ENCODE peak calls at places on chromosome 10, in ten cellular contexts. One of them, this sample, is unnamed.

GRCh38 chr10:69334258-69335062 is 56.2 kb downstream of the HK1 start:
- DNase-seq in vagina: no peak
- DNase-seq in right atrium auricular region: no peak
- DNase-seq in sigmoid colon: no peak
- DNase-seq in tibial nerve: no peak
- DNase-seq in pancreas: no peak
- DNase-seq in tibial artery: no peak
- DNase-seq in lower lobe of right lung: no peak
- DNase-seq in uterus: no peak
- DNase-seq in small intestine: no peak
- DNase-seq in this sample: no peak

GRCh38 chr10:84337199-84337598 is 8.8 kb downstream of the CCSER2 start:
- DNase-seq in uterus: no peak
- DNase-seq in lower lobe of right lung: no peak
- DNase-seq in right atrium auricular region: no peak
- DNase-seq in pancreas: no peak
- DNase-seq in vagina: no peak
- DNase-seq in sigmoid colon: no peak
- DNase-seq in small intestine: no peak
- DNase-seq in tibial nerve: no peak
- DNase-seq in tibial artery: no peak
- DNase-seq in this sample: no peak

GRCh38 chr10:103765981-103766380 is 89.4 kb downstream of the SH3PXD2A start:
- DNase-seq in lower lobe of right lung: no peak
- DNase-seq in right atrium auricular region: no peak
- DNase-seq in sigmoid colon: no peak
- DNase-seq in vagina: no peak
- DNase-seq in tibial nerve: no peak
- DNase-seq in pancreas: peak; percentile 84
- DNase-seq in uterus: no peak
- DNase-seq in tibial artery: no peak
- DNase-seq in small intestine: peak; percentile 35
- DNase-seq in this sample: no peak

GRCh38 chr10:36692759-36693158 is 432.6 kb upstream of the ANKRD30A start:
- DNase-seq in uterus: no peak
- DNase-seq in small intestine: no peak
- DNase-seq in lower lobe of right lung: no peak
- DNase-seq in pancreas: no peak
- DNase-seq in tibial artery: no peak
- DNase-seq in right atrium auricular region: no peak
- DNase-seq in tibial nerve: no peak
- DNase-seq in vagina: no peak
- DNase-seq in sigmoid colon: no peak
- DNase-seq in this sample: no peak

GRCh38 chr10:34670101-34670500 is 145.0 kb downstream of the PARD3 start:
- DNase-seq in sigmoid colon: no peak
- DNase-seq in small intestine: no peak
- DNase-seq in uterus: no peak
- DNase-seq in tibial artery: no peak
- DNase-seq in tibial nerve: no peak
- DNase-seq in lower lobe of right lung: no peak
- DNase-seq in pancreas: no peak
- DNase-seq in right atrium auricular region: no peak
- DNase-seq in vagina: no peak
- DNase-seq in this sample: no peak

GRCh38 chr10:91652364-91652763 is 19.5 kb upstream of the PPP1R3C start:
- DNase-seq in pancreas: no peak
- DNase-seq in right atrium auricular region: no peak
- DNase-seq in small intestine: no peak
- DNase-seq in tibial nerve: no peak
- DNase-seq in sigmoid colon: no peak
- DNase-seq in tibial artery: no peak
- DNase-seq in lower lobe of right lung: no peak
- DNase-seq in vagina: no peak
- DNase-seq in uterus: no peak
- DNase-seq in this sample: no peak

GRCh38 chr10:50260791-50261281 is 9.5 kb upstream of the ASAH2 start:
- DNase-seq in small intestine: peak; percentile 97
- DNase-seq in lower lobe of right lung: no peak
- DNase-seq in right atrium auricular region: no peak
- DNase-seq in tibial artery: no peak
- DNase-seq in tibial nerve: no peak
- DNase-seq in uterus: no peak
- DNase-seq in pancreas: no peak
- DNase-seq in vagina: no peak
- DNase-seq in sigmoid colon: no peak
- DNase-seq in this sample: no peak

GRCh38 chr10:81953420-81953819 is 78.4 kb downstream of the NRG3 start:
- DNase-seq in uterus: no peak
- DNase-seq in right atrium auricular region: no peak
- DNase-seq in lower lobe of right lung: no peak
- DNase-seq in small intestine: no peak
- DNase-seq in sigmoid colon: no peak
- DNase-seq in pancreas: no peak
- DNase-seq in tibial artery: no peak
- DNase-seq in tibial nerve: no peak
- DNase-seq in vagina: no peak
- DNase-seq in this sample: no peak

GRCh38 chr10:29691564-29692064 is 56.8 kb upstream of the SVIL start:
- DNase-seq in uterus: peak; percentile 72
- DNase-seq in vagina: no peak
- DNase-seq in small intestine: peak; percentile 3
- DNase-seq in sigmoid colon: no peak
- DNase-seq in pancreas: no peak
- DNase-seq in tibial nerve: no peak
- DNase-seq in tibial artery: peak; percentile 59
- DNase-seq in right atrium auricular region: peak; percentile 64
- DNase-seq in lower lobe of right lung: no peak
- DNase-seq in this sample: no peak

GRCh38 chr10:28947209-28947608 is 269.9 kb downstream of the BAMBI start:
- DNase-seq in vagina: no peak
- DNase-seq in tibial nerve: peak; percentile 22
- DNase-seq in tibial artery: peak; percentile 66
- DNase-seq in sigmoid colon: no peak
- DNase-seq in small intestine: no peak
- DNase-seq in lower lobe of right lung: no peak
- DNase-seq in uterus: peak; percentile 28
- DNase-seq in pancreas: no peak
- DNase-seq in right atrium auricular region: peak; percentile 76
- DNase-seq in this sample: no peak

GRCh38 chr10:126156012-126156411 is 232.3 kb downstream of the ADAM12 start:
- DNase-seq in small intestine: no peak
- DNase-seq in tibial nerve: no peak
- DNase-seq in sigmoid colon: no peak
- DNase-seq in tibial artery: no peak
- DNase-seq in right atrium auricular region: no peak
- DNase-seq in lower lobe of right lung: no peak
- DNase-seq in uterus: no peak
- DNase-seq in pancreas: no peak
- DNase-seq in vagina: no peak
- DNase-seq in this sample: no peak

GRCh38 chr10:15347205-15347604 is 23.9 kb downstream of the FAM171A1 start:
- DNase-seq in small intestine: peak; percentile 68
- DNase-seq in lower lobe of right lung: no peak
- DNase-seq in tibial nerve: no peak
- DNase-seq in pancreas: no peak
- DNase-seq in vagina: no peak
- DNase-seq in tibial artery: no peak
- DNase-seq in sigmoid colon: no peak
- DNase-seq in uterus: no peak
- DNase-seq in right atrium auricular region: no peak
- DNase-seq in this sample: no peak

GRCh38 chr10:15346440-15347141 is 24.5 kb downstream of the FAM171A1 start:
- DNase-seq in right atrium auricular region: peak; percentile 71
- DNase-seq in small intestine: peak; percentile 33
- DNase-seq in pancreas: no peak
- DNase-seq in tibial nerve: no peak
- DNase-seq in tibial artery: no peak
- DNase-seq in vagina: no peak
- DNase-seq in sigmoid colon: peak; percentile 72
- DNase-seq in lower lobe of right lung: no peak
- DNase-seq in uterus: peak; percentile 44
- DNase-seq in this sample: no peak

GRCh38 chr10:15351099-15351820 is 19.8 kb downstream of the FAM171A1 start:
- DNase-seq in pancreas: no peak
- DNase-seq in small intestine: no peak
- DNase-seq in right atrium auricular region: no peak
- DNase-seq in sigmoid colon: no peak
- DNase-seq in uterus: no peak
- DNase-seq in lower lobe of right lung: no peak
- DNase-seq in tibial artery: no peak
- DNase-seq in vagina: no peak
- DNase-seq in tibial nerve: no peak
- DNase-seq in this sample: no peak

GRCh38 chr10:15349133-15349532 is 22.0 kb downstream of the FAM171A1 start:
- DNase-seq in sigmoid colon: no peak
- DNase-seq in lower lobe of right lung: no peak
- DNase-seq in small intestine: peak; percentile 88
- DNase-seq in pancreas: no peak
- DNase-seq in tibial nerve: no peak
- DNase-seq in uterus: no peak
- DNase-seq in vagina: no peak
- DNase-seq in tibial artery: no peak
- DNase-seq in right atrium auricular region: no peak
- DNase-seq in this sample: no peak

DNA sequence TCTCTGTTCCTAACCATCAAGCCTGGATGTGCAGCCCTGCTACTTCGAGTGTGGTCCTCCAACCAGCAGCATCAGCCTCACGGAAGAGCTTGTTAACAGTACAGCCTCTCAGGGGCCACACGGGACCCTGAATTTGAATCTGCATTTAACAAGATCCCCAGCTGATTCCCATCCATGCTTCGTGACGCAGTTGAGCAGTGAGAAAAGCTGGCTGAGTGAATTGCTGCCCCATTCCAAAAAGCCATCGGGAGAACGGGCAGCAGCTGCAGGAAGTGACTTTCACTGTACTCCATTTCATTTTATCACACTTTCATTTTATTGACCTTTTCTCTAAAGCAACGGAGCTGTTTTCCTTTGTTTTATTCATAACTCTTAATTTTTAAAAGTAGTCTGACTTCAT is 22.5 kb downstream of the FAM171A1 start:
- DNase-seq in pancreas: no peak
- DNase-seq in uterus: no peak
- DNase-seq in tibial artery: no peak
- DNase-seq in tibial nerve: no peak
- DNase-seq in vagina: no peak
- DNase-seq in lower lobe of right lung: no peak
- DNase-seq in sigmoid colon: no peak
- DNase-seq in small intestine: peak; percentile 38
- DNase-seq in right atrium auricular region: peak; percentile 67
- DNase-seq in this sample: no peak
- H3K4me3 ChIP-seq in pancreas: peak overlapping the region; percentile 17
- H3K4me3 ChIP-seq in uterus: peak overlapping the region; percentile 29
- H3K4me3 ChIP-seq in tibial artery: peak overlapping the region; percentile 48
- H3K4me3 ChIP-seq in tibial nerve: peak overlapping the region; percentile 31
- H3K4me3 ChIP-seq in vagina: peak overlapping the region; percentile 26
- H3K4me3 ChIP-seq in lower lobe of right lung: peak overlapping the region; percentile 24
- H3K4me3 ChIP-seq in sigmoid colon: peak overlapping the region; percentile 14
- H3K4me3 ChIP-seq in small intestine: no peak overlapping the region
- H3K4me3 ChIP-seq in right atrium auricular region: no peak overlapping the region
- H3K4me3 ChIP-seq in this sample: peak overlapping the region; percentile 65

DNA sequence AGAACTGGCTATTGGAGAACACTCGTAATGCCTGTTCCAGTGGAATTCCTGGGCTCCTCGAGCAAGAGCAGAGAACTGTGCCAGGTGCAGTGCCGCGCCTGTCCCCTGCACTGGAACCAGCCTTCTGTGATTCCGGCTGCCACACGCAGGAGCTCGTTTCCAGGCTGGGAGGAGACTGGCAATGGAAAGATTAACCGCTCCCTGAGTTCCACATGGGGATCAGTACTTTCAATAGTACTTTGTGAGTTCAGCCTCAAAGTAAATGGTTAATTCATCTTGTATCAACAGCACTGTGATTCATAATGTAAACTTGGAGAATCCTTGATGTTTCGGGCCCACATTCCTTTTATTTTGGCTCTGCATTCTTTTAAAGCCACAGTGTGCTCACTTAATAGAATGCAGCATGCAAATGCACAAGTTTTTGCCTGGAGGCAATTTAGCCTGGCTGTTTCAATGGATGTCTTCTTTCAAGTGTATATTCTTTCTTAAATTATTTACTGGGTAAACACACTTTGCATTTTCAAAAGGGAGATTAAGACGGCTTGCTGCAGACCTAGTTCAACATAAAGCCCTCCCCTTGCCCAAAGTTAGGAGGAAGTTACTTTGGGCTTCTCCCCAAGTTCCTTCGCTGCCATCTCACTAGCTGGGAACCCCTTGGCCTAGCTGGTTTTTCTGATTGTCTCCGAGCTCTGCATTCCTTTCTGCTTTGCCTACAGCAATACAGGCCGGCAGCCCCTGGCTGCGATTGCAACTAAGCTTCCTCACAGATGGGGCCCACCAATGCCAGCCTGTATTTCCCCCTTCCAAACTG is 138.1 kb upstream of the TCF7L2 start:
- DNase-seq in right atrium auricular region: peak; percentile 60
- DNase-seq in tibial nerve: no peak
- DNase-seq in pancreas: no peak
- DNase-seq in tibial artery: peak; percentile 42
- DNase-seq in uterus: peak; percentile 29
- DNase-seq in small intestine: peak; percentile 70
- DNase-seq in lower lobe of right lung: peak; percentile 69
- DNase-seq in vagina: no peak
- DNase-seq in sigmoid colon: no peak
- DNase-seq in this sample: peak; percentile 35
- H3K4me1 ChIP-seq in right atrium auricular region: no peaks in the 10 kb centered on the region
- H3K4me1 ChIP-seq in tibial nerve: no peaks in the 10 kb centered on the region
- H3K4me1 ChIP-seq in pancreas: no peaks in the 10 kb centered on the region
- H3K4me1 ChIP-seq in tibial artery: peaks cover 24% of the 10 kb centered on the region
- H3K4me1 ChIP-seq in uterus: no peaks in the 10 kb centered on the region
- H3K4me1 ChIP-seq in small intestine: no peaks in the 10 kb centered on the region
- H3K4me1 ChIP-seq in lower lobe of right lung: peaks cover 21% of the 10 kb centered on the region
- H3K4me1 ChIP-seq in vagina: peaks cover 18% of the 10 kb centered on the region
- H3K4me1 ChIP-seq in sigmoid colon: peaks cover 8% of the 10 kb centered on the region
- H3K4me1 ChIP-seq in this sample: peaks cover 25% of the 10 kb centered on the region

GRCh38 chr10:48759113-48759901 is 74.6 kb downstream of the WDFY4 start:
- DNase-seq in pancreas: no peak
- DNase-seq in vagina: peak; percentile 54
- DNase-seq in small intestine: no peak
- DNase-seq in sigmoid colon: no peak
- DNase-seq in uterus: no peak
- DNase-seq in tibial artery: no peak
- DNase-seq in tibial nerve: no peak
- DNase-seq in right atrium auricular region: peak; percentile 13
- DNase-seq in lower lobe of right lung: no peak
- DNase-seq in this sample: no peak
- H3K4me3 ChIP-seq in pancreas: no peak overlapping the region
- H3K4me3 ChIP-seq in vagina: no peak overlapping the region
- H3K4me3 ChIP-seq in small intestine: no peak overlapping the region
- H3K4me3 ChIP-seq in sigmoid colon: no peak overlapping the region
- H3K4me3 ChIP-seq in uterus: no peak overlapping the region
- H3K4me3 ChIP-seq in tibial artery: no peak overlapping the region
- H3K4me3 ChIP-seq in tibial nerve: no peak overlapping the region
- H3K4me3 ChIP-seq in right atrium auricular region: no peak overlapping the region
- H3K4me3 ChIP-seq in lower lobe of right lung: no peak overlapping the region
- H3K4me3 ChIP-seq in this sample: no peak overlapping the region

DNA sequence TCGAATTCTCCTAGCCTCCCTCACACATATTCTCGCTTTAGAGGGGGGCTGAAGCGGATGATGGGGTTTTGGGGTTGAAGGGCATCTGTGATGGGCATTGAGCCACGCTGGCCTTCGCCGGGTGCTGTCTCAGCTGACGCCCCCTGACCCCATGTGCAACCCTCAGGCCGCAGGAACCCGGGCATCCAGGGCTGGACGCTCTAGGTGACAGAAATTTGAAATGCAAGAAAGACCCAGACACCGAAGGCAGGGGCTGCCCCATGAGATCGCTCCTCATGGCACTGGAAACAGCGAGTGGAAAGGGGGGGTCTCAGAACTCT is 664 bp upstream of the C10orf88 start:
- DNase-seq in tibial artery: no peak
- DNase-seq in sigmoid colon: no peak
- DNase-seq in small intestine: no peak
- DNase-seq in tibial nerve: no peak
- DNase-seq in right atrium auricular region: no peak
- DNase-seq in lower lobe of right lung: peak; percentile 45
- DNase-seq in uterus: no peak
- DNase-seq in pancreas: no peak
- DNase-seq in vagina: no peak
- DNase-seq in this sample: no peak
- H3K4me1 ChIP-seq in tibial artery: peaks cover 27% of the 10 kb centered on the region
- H3K4me1 ChIP-seq in sigmoid colon: peaks cover 22% of the 10 kb centered on the region
- H3K4me1 ChIP-seq in small intestine: no peaks in the 10 kb centered on the region
- H3K4me1 ChIP-seq in tibial nerve: peaks cover 12% of the 10 kb centered on the region
- H3K4me1 ChIP-seq in right atrium auricular region: peaks cover 13% of the 10 kb centered on the region
- H3K4me1 ChIP-seq in lower lobe of right lung: peaks cover 24% of the 10 kb centered on the region
- H3K4me1 ChIP-seq in uterus: peaks cover 5% of the 10 kb centered on the region
- H3K4me1 ChIP-seq in pancreas: peaks cover 3% of the 10 kb centered on the region
- H3K4me1 ChIP-seq in vagina: peaks cover 19% of the 10 kb centered on the region
- H3K4me1 ChIP-seq in this sample: peaks cover 23% of the 10 kb centered on the region